ENCODE peak calls at places on chromosomes 2 and 18, in five cellular contexts. One of them, this sample, is unnamed.

GRCh38 chr18:3345452-3345851 is 83.5 kb downstream of the MYL12B start:
- DNase-seq in GM06990: no peak
- DNase-seq in astrocyte: no peak
- DNase-seq in CD8-positive, alpha-beta T cell: no peak
- DNase-seq in mucosa of descending colon: no peak
- DNase-seq in this sample: no peak

GRCh38 chr2:197934926-197935274 is 130.5 kb downstream of the PLCL1 start:
- DNase-seq in mucosa of descending colon: no peak
- DNase-seq in GM06990: no peak
- DNase-seq in CD8-positive, alpha-beta T cell: no peak
- DNase-seq in astrocyte: no peak
- DNase-seq in this sample: no peak

GRCh38 chr18:12737243-12737902 is 34.5 kb downstream of the PSMG2 start:
- DNase-seq in astrocyte: no peak
- DNase-seq in GM06990: no peak
- DNase-seq in mucosa of descending colon: no peak
- DNase-seq in CD8-positive, alpha-beta T cell: no peak
- DNase-seq in this sample: no peak

GRCh38 chr18:36780748-36781147 is 48.1 kb downstream of the TPGS2 start:
- DNase-seq in CD8-positive, alpha-beta T cell: no peak
- DNase-seq in astrocyte: peak; percentile 25
- DNase-seq in GM06990: no peak
- DNase-seq in mucosa of descending colon: no peak
- DNase-seq in this sample: no peak

GRCh38 chr2:153163055-153163454 is 315.5 kb downstream of the RPRM start:
- DNase-seq in CD8-positive, alpha-beta T cell: peak; percentile 13
- DNase-seq in mucosa of descending colon: no peak
- DNase-seq in astrocyte: peak; percentile 2
- DNase-seq in GM06990: no peak
- DNase-seq in this sample: no peak

GRCh38 chr2:58042486-58042970 is 4.1 kb upstream of the VRK2 start:
- DNase-seq in astrocyte: peak; percentile 93
- DNase-seq in CD8-positive, alpha-beta T cell: no peak
- DNase-seq in mucosa of descending colon: no peak
- DNase-seq in GM06990: no peak
- DNase-seq in this sample: no peak

GRCh38 chr2:74670263-74670662 is 16.2 kb downstream of the SEMA4F start:
- DNase-seq in GM06990: no peak
- DNase-seq in CD8-positive, alpha-beta T cell: no peak
- DNase-seq in astrocyte: no peak
- DNase-seq in mucosa of descending colon: no peak
- DNase-seq in this sample: no peak

GRCh38 chr2:70087703-70088507 is 628 bp downstream of the PCBP1 start:
- DNase-seq in astrocyte: no peak
- DNase-seq in GM06990: peak; percentile 69
- DNase-seq in CD8-positive, alpha-beta T cell: peak; percentile 43
- DNase-seq in mucosa of descending colon: peak; percentile 80
- DNase-seq in this sample: no peak

GRCh38 chr2:45331034-45331786 is 279.9 kb downstream of the SRBD1 start:
- DNase-seq in astrocyte: no peak
- DNase-seq in CD8-positive, alpha-beta T cell: no peak
- DNase-seq in mucosa of descending colon: no peak
- DNase-seq in GM06990: no peak
- DNase-seq in this sample: no peak

GRCh38 chr18:9196568-9196967 is 60.0 kb downstream of the ANKRD12 start:
- DNase-seq in astrocyte: no peak
- DNase-seq in GM06990: no peak
- DNase-seq in mucosa of descending colon: no peak
- DNase-seq in CD8-positive, alpha-beta T cell: no peak
- DNase-seq in this sample: no peak

GRCh38 chr18:57644540-57644939 is 22.9 kb upstream of the NARS1 start:
- DNase-seq in astrocyte: no peak
- DNase-seq in GM06990: no peak
- DNase-seq in mucosa of descending colon: no peak
- DNase-seq in CD8-positive, alpha-beta T cell: no peak
- DNase-seq in this sample: no peak
- TF ChIP-seq CTCF in astrocyte: no peak
- TF ChIP-seq CTCF in GM06990: no peak
- TF ChIP-seq CTCF in mucosa of descending colon: no peak
- TF ChIP-seq CTCF in CD8-positive, alpha-beta T cell: no peak
- TF ChIP-seq CTCF in this sample: no peak

DNA sequence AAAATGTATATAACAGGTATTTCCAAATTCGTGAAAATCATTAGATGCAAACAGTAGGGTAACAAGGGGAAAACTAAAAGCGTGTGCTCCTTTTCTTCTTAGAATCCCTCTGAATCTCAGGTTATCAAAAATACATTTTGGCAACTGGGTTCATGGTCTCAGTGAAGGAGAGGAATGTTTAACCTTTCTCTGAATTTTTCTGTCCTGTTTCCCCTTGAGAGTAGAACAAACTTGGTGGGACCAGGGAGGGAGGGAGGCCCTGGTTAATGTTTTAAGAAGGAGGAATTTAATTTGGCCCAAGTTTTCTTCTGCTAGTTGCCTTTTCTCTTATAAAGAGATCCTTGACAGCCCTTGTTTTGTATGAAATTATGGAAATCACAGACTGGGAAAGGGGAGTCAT is 12.2 kb upstream of the POU3F3 start:
- DNase-seq in CD8-positive, alpha-beta T cell: no peak
- DNase-seq in mucosa of descending colon: no peak
- DNase-seq in astrocyte: no peak
- DNase-seq in GM06990: no peak
- DNase-seq in this sample: no peak
- H3K4me3 ChIP-seq in CD8-positive, alpha-beta T cell: no peak overlapping the region
- H3K4me3 ChIP-seq in mucosa of descending colon: no peak overlapping the region
- H3K4me3 ChIP-seq in astrocyte: peak overlapping the region; percentile 62
- H3K4me3 ChIP-seq in GM06990: no peak overlapping the region
- H3K4me3 ChIP-seq in this sample: no peak overlapping the region

GRCh38 chr2:68384485-68385107 is 19.5 kb downstream of the PLEK start:
- DNase-seq in GM06990: no peak
- DNase-seq in CD8-positive, alpha-beta T cell: no peak
- DNase-seq in mucosa of descending colon: no peak
- DNase-seq in astrocyte: no peak
- DNase-seq in this sample: no peak

GRCh38 chr2:68385232-68385906 is 20.3 kb downstream of the PLEK start:
- DNase-seq in mucosa of descending colon: no peak
- DNase-seq in GM06990: peak; percentile 79
- DNase-seq in CD8-positive, alpha-beta T cell: peak; percentile 18
- DNase-seq in astrocyte: no peak
- DNase-seq in this sample: no peak

GRCh38 chr2:68387408-68388350 is 22.6 kb downstream of the PLEK start:
- DNase-seq in GM06990: peak; percentile 76
- DNase-seq in mucosa of descending colon: no peak
- DNase-seq in CD8-positive, alpha-beta T cell: no peak
- DNase-seq in astrocyte: no peak
- DNase-seq in this sample: no peak

GRCh38 chr2:68386362-68386761 is 21.3 kb downstream of the PLEK start:
- DNase-seq in GM06990: no peak
- DNase-seq in astrocyte: no peak
- DNase-seq in CD8-positive, alpha-beta T cell: no peak
- DNase-seq in mucosa of descending colon: no peak
- DNase-seq in this sample: no peak

DNA sequence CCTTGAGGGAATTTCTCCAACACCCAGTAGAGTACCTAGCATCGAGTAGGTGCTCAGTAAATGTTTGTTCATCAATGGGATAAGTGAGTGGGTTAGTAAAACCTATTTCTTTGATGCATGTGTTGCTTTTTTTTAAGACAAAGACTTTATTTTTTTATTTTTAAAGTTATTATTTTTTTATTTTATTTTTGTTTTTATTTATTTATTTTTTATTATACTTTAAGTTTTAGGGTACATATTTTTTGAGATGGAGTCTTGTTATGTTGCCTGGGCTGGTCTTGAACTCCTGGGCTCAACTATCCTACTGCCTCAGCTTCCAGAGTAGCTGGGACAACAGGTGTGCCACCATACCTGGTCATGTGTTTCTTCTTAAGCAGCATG is 20.8 kb downstream of the PLEK start:
- DNase-seq in CD8-positive, alpha-beta T cell: no peak
- DNase-seq in astrocyte: no peak
- DNase-seq in mucosa of descending colon: no peak
- DNase-seq in GM06990: no peak
- DNase-seq in this sample: no peak
- H3K36me3 ChIP-seq in CD8-positive, alpha-beta T cell: no peaks in the 10 kb centered on the region
- H3K36me3 ChIP-seq in astrocyte: no peaks in the 10 kb centered on the region
- H3K36me3 ChIP-seq in mucosa of descending colon: no peaks in the 10 kb centered on the region
- H3K36me3 ChIP-seq in GM06990: peaks cover 31% of the 10 kb centered on the region
- H3K36me3 ChIP-seq in this sample: no peaks in the 10 kb centered on the region

GRCh38 chr2:215917953-215918620 is 95.3 kb downstream of the MREG start:
- DNase-seq in GM06990: peak; percentile 77
- DNase-seq in astrocyte: peak; percentile 59
- DNase-seq in CD8-positive, alpha-beta T cell: no peak
- DNase-seq in mucosa of descending colon: no peak
- DNase-seq in this sample: peak; percentile 65
- TF ChIP-seq CTCF in GM06990: no peak
- TF ChIP-seq CTCF in astrocyte: no peak
- TF ChIP-seq CTCF in CD8-positive, alpha-beta T cell: no peak
- TF ChIP-seq CTCF in mucosa of descending colon: no peak
- TF ChIP-seq CTCF in this sample: no peak

GRCh38 chr2:174594451-174594850 is 3.2 kb downstream of the WIPF1 start:
- DNase-seq in GM06990: no peak
- DNase-seq in astrocyte: no peak
- DNase-seq in CD8-positive, alpha-beta T cell: no peak
- DNase-seq in mucosa of descending colon: no peak
- DNase-seq in this sample: no peak
- H3K4me3 ChIP-seq in GM06990: peak overlapping the region; percentile 82
- H3K4me3 ChIP-seq in astrocyte: no peak overlapping the region
- H3K4me3 ChIP-seq in CD8-positive, alpha-beta T cell: peak overlapping the region; percentile 40
- H3K4me3 ChIP-seq in mucosa of descending colon: no peak overlapping the region
- H3K4me3 ChIP-seq in this sample: no peak overlapping the region

GRCh38 chr2:159755788-159756187 is 42.2 kb downstream of the CD302 start:
- DNase-seq in GM06990: no peak
- DNase-seq in astrocyte: peak; percentile 49
- DNase-seq in mucosa of descending colon: no peak
- DNase-seq in CD8-positive, alpha-beta T cell: no peak
- DNase-seq in this sample: no peak

GRCh38 chr2:159750873-159751272 is 38.6 kb downstream of the MARCHF7 start:
- DNase-seq in CD8-positive, alpha-beta T cell: no peak
- DNase-seq in GM06990: no peak
- DNase-seq in mucosa of descending colon: no peak
- DNase-seq in astrocyte: no peak
- DNase-seq in this sample: no peak

GRCh38 chr2:159758239-159758638 is 39.8 kb downstream of the CD302 start:
- DNase-seq in astrocyte: no peak
- DNase-seq in GM06990: no peak
- DNase-seq in CD8-positive, alpha-beta T cell: no peak
- DNase-seq in mucosa of descending colon: no peak
- DNase-seq in this sample: no peak

GRCh38 chr2:159755014-159755413 is 42.7 kb downstream of the MARCHF7 start:
- DNase-seq in GM06990: no peak
- DNase-seq in astrocyte: no peak
- DNase-seq in mucosa of descending colon: no peak
- DNase-seq in CD8-positive, alpha-beta T cell: no peak
- DNase-seq in this sample: no peak

GRCh38 chr2:159753797-159754196 is 41.5 kb downstream of the MARCHF7 start:
- DNase-seq in mucosa of descending colon: no peak
- DNase-seq in CD8-positive, alpha-beta T cell: no peak
- DNase-seq in astrocyte: no peak
- DNase-seq in GM06990: no peak
- DNase-seq in this sample: no peak
- H3K36me3 ChIP-seq in mucosa of descending colon: no peaks in the 10 kb centered on the region
- H3K36me3 ChIP-seq in CD8-positive, alpha-beta T cell: peaks cover 29% of the 10 kb centered on the region
- H3K36me3 ChIP-seq in astrocyte: peaks cover 54% of the 10 kb centered on the region
- H3K36me3 ChIP-seq in GM06990: peaks cover 10% of the 10 kb centered on the region
- H3K36me3 ChIP-seq in this sample: no peaks in the 10 kb centered on the region

This sample was measured in BJ.